ENCODE peak calls at places on chromosomes 1 and 21, in six cellular contexts. J is AG09319; F is BJ; K is DMS53; U is NCI-H146; T is CD8-positive, alpha-beta T cell. H is an unnamed sample.

GRCh38 chr1:103156966-103157365 is 48.6 kb upstream of the COL11A1 start:
- DNase-seq in J (no peak), K (no peak), U (no peak), T (no peak), F (no peak), H (no peak)

GRCh38 chr1:35707253-35708178 is 11.2 kb downstream of the C1orf216 start:
- DNase-seq in K (peak), J (no peak), T (peak), U (peak), F (no peak), H (no peak)

GRCh38 chr1:207649204-207649753 is 4.3 kb downstream of the CR1L start:
- DNase-seq in F (no peak), T (no peak), K (no peak), U (peak), J (no peak), H (no peak)

GRCh38 chr1:51752073-51752948 is 126.2 kb downstream of the NRDC start:
- DNase-seq in F (no peak), J (no peak), U (no peak), K (no peak), T (no peak), H (no peak)

GRCh38 chr1:72547412-72547811 is 265.1 kb upstream of the NEGR1 start:
- DNase-seq in F (no peak), K (peak), U (peak), J (no peak), T (no peak), H (no peak)

GRCh38 chr1:164660415-164661174 is 101.6 kb downstream of the PBX1 start:
- DNase-seq in K (peak), F (peak), J (no peak), T (no peak), U (no peak), H (no peak)

GRCh38 chr1:214513394-214513793 is 38.0 kb downstream of the PTPN14 start:
- DNase-seq in T (no peak), J (no peak), F (no peak), U (no peak), K (no peak), H (no peak)

GRCh38 chr1:93579891-93580290 is 101.7 kb downstream of the BCAR3 start:
- DNase-seq in K (no peak), U (no peak), J (peak), T (no peak), F (peak), H (peak)

GRCh38 chr1:179813626-179814351 is 63.8 kb downstream of the TOR1AIP2 start:
- DNase-seq in T (no peak), K (no peak), J (no peak), U (no peak), F (no peak), H (no peak)

GRCh38 chr1:89279011-89279466 is 6.4 kb upstream of the GBP5 start:
- DNase-seq in K (no peak), J (no peak), T (no peak), U (no peak), F (no peak), H (no peak)

GRCh38 chr21:22806278-22806677 is 1808.1 kb downstream of the NCAM2 start:
- DNase-seq in F (no peak), U (no peak), T (no peak), K (no peak), J (no peak), H (no peak)

GRCh38 chr1:247078315-247079140 is at the start of gene ZNF670:
- DNase-seq in U (peak), J (peak), T (peak), K (peak), F (peak), H (peak)

GRCh38 chr1:12356004-12356890 is 126.4 kb downstream of the VPS13D start:
- DNase-seq in J (no peak), K (peak), F (no peak), U (no peak), T (no peak), H (no peak)

GRCh38 chr1:183739082-183739481 is 65.8 kb upstream of the RGL1 start:
- DNase-seq in K (peak), T (no peak), U (no peak), J (no peak), F (no peak), H (no peak)

GRCh38 chr1:210089848-210090247 is 142.7 kb upstream of the SERTAD4 start:
- DNase-seq in F (no peak), J (no peak), K (no peak), T (no peak), U (no peak), H (no peak)

GRCh38 chr1:212979340-212980122 is 29.2 kb downstream of the VASH2 start:
- DNase-seq in K (no peak), J (no peak), F (no peak), U (no peak), T (no peak), H (no peak)

GRCh38 chr1:23449918-23450317 is 25.4 kb upstream of the TCEA3 start:
- DNase-seq in U (no peak), T (no peak), K (no peak), F (no peak), J (no peak), H (no peak)

GRCh38 chr1:23202263-23202749 is 15.0 kb downstream of the HTR1D start:
- DNase-seq in K (peak), F (no peak), T (no peak), U (no peak), J (no peak), H (no peak)

GRCh38 chr1:15007842-15008241 is 145.7 kb upstream of the TMEM51 start:
- DNase-seq in J (no peak), U (no peak), K (no peak), F (no peak), T (no peak), H (no peak)

GRCh38 chr1:59005491-59006308 is 221.9 kb upstream of the JUN start:
- DNase-seq in T (no peak), K (peak), F (no peak), J (no peak), U (no peak), H (no peak)

GRCh38 chr1:152188673-152189591 is 29.9 kb upstream of the RPTN start:
- DNase-seq in F (no peak), U (no peak), K (peak), T (peak), J (no peak), H (no peak)

GRCh38 chr1:160546942-160547341 is 23.9 kb upstream of the SLAMF6 start:
- DNase-seq in U (no peak), F (no peak), J (no peak), T (no peak), K (no peak), H (no peak)

GRCh38 chr1:11188381-11188780 is 774 bp upstream of the ANGPTL7 start:
- DNase-seq in K (no peak), T (no peak), U (no peak), J (no peak), F (no peak), H (no peak)

GRCh38 chr1:228084325-228084724 is 1.8 kb downstream of the ARF1 start:
- DNase-seq in J (no peak), U (no peak), T (no peak), F (peak), K (no peak), H (no peak)

GRCh38 chr1:230426246-230427101 is at the start of gene PGBD5:
- DNase-seq in T (peak), K (peak), J (no peak), F (peak), U (peak), H (peak)

GRCh38 chr21:14308234-14308633 is 74.7 kb downstream of the HSPA13 start:
- DNase-seq in F (no peak), K (no peak), U (no peak), T (no peak), J (no peak), H (no peak)

GRCh38 chr1:180117764-180118116 is 36.9 kb upstream of the QSOX1 start:
- DNase-seq in K (no peak), J (no peak), U (no peak), F (peak), T (no peak), H (peak)

GRCh38 chr1:12153181-12153785 is 13.5 kb upstream of the TNFRSF1B start:
- DNase-seq in J (peak), T (peak), F (peak), K (no peak), U (no peak), H (peak)

GRCh38 chr1:228471762-228472398 is 15.3 kb upstream of the RNF187 start:
- DNase-seq in U (peak), K (peak), J (no peak), T (no peak), F (no peak), H (no peak)

GRCh38 chr1:30397576-30397975 is 325.8 kb downstream of the MATN1 start:
- DNase-seq in K (no peak), U (no peak), J (no peak), T (no peak), F (no peak), H (no peak)

GRCh38 chr1:157272264-157272663 is 134.1 kb upstream of the ETV3 start:
- DNase-seq in K (no peak), F (no peak), J (no peak), U (no peak), T (no peak), H (no peak)

GRCh38 chr1:88825721-88826120 is 65.6 kb downstream of the GTF2B start:
- DNase-seq in K (peak), J (no peak), F (no peak), T (no peak), U (no peak), H (no peak)

GRCh38 chr1:240946926-240947325 is 335.0 kb upstream of the GREM2 start:
- DNase-seq in U (peak), J (peak), T (no peak), F (no peak), K (peak), H (no peak)

GRCh38 chr21:37790905-37791304 is 125.4 kb downstream of the KCNJ6 start:
- DNase-seq in T (no peak), F (no peak), K (no peak), U (no peak), J (no peak), H (no peak)

GRCh38 chr1:145751491-145752021 is 32.3 kb downstream of the CD160 start:
- DNase-seq in F (peak), J (peak), T (no peak), U (no peak), K (no peak), H (peak)

GRCh38 chr1:30485072-30485471 is 238.3 kb downstream of the MATN1 start:
- DNase-seq in J (no peak), U (no peak), T (no peak), F (no peak), K (no peak), H (no peak)

GRCh38 chr1:235737751-235738150 is 88.2 kb upstream of the GNG4 start:
- DNase-seq in K (no peak), U (no peak), T (no peak), F (no peak), J (no peak), H (no peak)

H was measured in amniotic stem cell.